ENCODE peak calls at places on chromosomes 6 and 20, in nine cellular contexts. One of them, this sample, is unnamed. For H3K4me1, the result is how much of the 10 kb centered on the place peaks cover.

GRCh38 chr6:92364948-92365386 is 1054.4 kb downstream of the EPHA7 start:
- DNase-seq in H1: no peak
- DNase-seq in stomach: no peak
- DNase-seq in K562: no peak
- DNase-seq in breast epithelium: no peak
- DNase-seq in HCT116: no peak
- DNase-seq in GM23338: peak
- DNase-seq in transverse colon: no peak
- DNase-seq in esophagus muscularis mucosa: no peak
- DNase-seq in this sample: no peak

GRCh38 chr6:5260111-5260620 is 584 bp downstream of the LYRM4 start:
- DNase-seq in H1: no peak
- DNase-seq in stomach: peak
- DNase-seq in K562: peak
- DNase-seq in breast epithelium: peak
- DNase-seq in HCT116: peak
- DNase-seq in GM23338: peak
- DNase-seq in transverse colon: peak
- DNase-seq in esophagus muscularis mucosa: no peak
- DNase-seq in this sample: peak

GRCh38 chr6:136127856-136128255 is 122.3 kb downstream of the MTFR2 start:
- DNase-seq in H1: no peak
- DNase-seq in stomach: no peak
- DNase-seq in K562: no peak
- DNase-seq in breast epithelium: no peak
- DNase-seq in HCT116: no peak
- DNase-seq in GM23338: no peak
- DNase-seq in transverse colon: no peak
- DNase-seq in esophagus muscularis mucosa: no peak
- DNase-seq in this sample: no peak

GRCh38 chr6:152948150-152948768 is 34.6 kb downstream of the FBXO5 start:
- DNase-seq in H1: no peak
- DNase-seq in stomach: no peak
- DNase-seq in K562: peak
- DNase-seq in breast epithelium: no peak
- DNase-seq in HCT116: peak
- DNase-seq in GM23338: peak
- DNase-seq in transverse colon: no peak
- DNase-seq in esophagus muscularis mucosa: no peak
- DNase-seq in this sample: no peak

GRCh38 chr6:159217595-159218275 is 48.5 kb downstream of the FNDC1 start:
- DNase-seq in H1: peak
- DNase-seq in stomach: peak
- DNase-seq in K562: peak
- DNase-seq in breast epithelium: no peak
- DNase-seq in HCT116: peak
- DNase-seq in GM23338: peak
- DNase-seq in transverse colon: no peak
- DNase-seq in esophagus muscularis mucosa: no peak
- DNase-seq in this sample: no peak

GRCh38 chr20:42024653-42025052 is 406.5 kb upstream of the CHD6 start:
- DNase-seq in H1: peak
- DNase-seq in stomach: no peak
- DNase-seq in K562: peak
- DNase-seq in breast epithelium: no peak
- DNase-seq in HCT116: no peak
- DNase-seq in GM23338: no peak
- DNase-seq in transverse colon: no peak
- DNase-seq in esophagus muscularis mucosa: peak
- DNase-seq in this sample: no peak

GRCh38 chr6:38713812-38714211 is 1.3 kb upstream of the DNAH8 start:
- DNase-seq in H1: no peak
- DNase-seq in stomach: no peak
- DNase-seq in K562: no peak
- DNase-seq in breast epithelium: no peak
- DNase-seq in HCT116: no peak
- DNase-seq in GM23338: peak
- DNase-seq in transverse colon: peak
- DNase-seq in esophagus muscularis mucosa: no peak
- DNase-seq in this sample: no peak

GRCh38 chr6:68127066-68127465 is 508.0 kb upstream of the ADGRB3 start:
- DNase-seq in H1: no peak
- DNase-seq in stomach: no peak
- DNase-seq in K562: no peak
- DNase-seq in breast epithelium: no peak
- DNase-seq in HCT116: no peak
- DNase-seq in GM23338: no peak
- DNase-seq in transverse colon: no peak
- DNase-seq in esophagus muscularis mucosa: no peak
- DNase-seq in this sample: no peak

GRCh38 chr20:50020283-50020682 is 37.5 kb downstream of the SNAI1 start:
- DNase-seq in H1: no peak
- DNase-seq in stomach: no peak
- DNase-seq in K562: no peak
- DNase-seq in breast epithelium: no peak
- DNase-seq in HCT116: no peak
- DNase-seq in GM23338: no peak
- DNase-seq in transverse colon: no peak
- DNase-seq in esophagus muscularis mucosa: no peak
- DNase-seq in this sample: no peak

GRCh38 chr20:50026746-50027575 is 44.2 kb downstream of the SNAI1 start:
- DNase-seq in H1: no peak
- DNase-seq in stomach: no peak
- DNase-seq in K562: no peak
- DNase-seq in breast epithelium: no peak
- DNase-seq in HCT116: no peak
- DNase-seq in GM23338: no peak
- DNase-seq in transverse colon: no peak
- DNase-seq in esophagus muscularis mucosa: no peak
- DNase-seq in this sample: no peak

GRCh38 chr20:50019466-50020256 is 36.9 kb downstream of the SNAI1 start:
- DNase-seq in H1: no peak
- DNase-seq in stomach: no peak
- DNase-seq in K562: no peak
- DNase-seq in breast epithelium: peak
- DNase-seq in HCT116: no peak
- DNase-seq in GM23338: no peak
- DNase-seq in transverse colon: peak
- DNase-seq in esophagus muscularis mucosa: no peak
- DNase-seq in this sample: no peak

GRCh38 chr20:50022676-50023075 is 39.9 kb downstream of the SNAI1 start:
- DNase-seq in H1: no peak
- DNase-seq in stomach: no peak
- DNase-seq in K562: no peak
- DNase-seq in breast epithelium: no peak
- DNase-seq in HCT116: no peak
- DNase-seq in GM23338: no peak
- DNase-seq in transverse colon: no peak
- DNase-seq in esophagus muscularis mucosa: no peak
- DNase-seq in this sample: no peak

DNA sequence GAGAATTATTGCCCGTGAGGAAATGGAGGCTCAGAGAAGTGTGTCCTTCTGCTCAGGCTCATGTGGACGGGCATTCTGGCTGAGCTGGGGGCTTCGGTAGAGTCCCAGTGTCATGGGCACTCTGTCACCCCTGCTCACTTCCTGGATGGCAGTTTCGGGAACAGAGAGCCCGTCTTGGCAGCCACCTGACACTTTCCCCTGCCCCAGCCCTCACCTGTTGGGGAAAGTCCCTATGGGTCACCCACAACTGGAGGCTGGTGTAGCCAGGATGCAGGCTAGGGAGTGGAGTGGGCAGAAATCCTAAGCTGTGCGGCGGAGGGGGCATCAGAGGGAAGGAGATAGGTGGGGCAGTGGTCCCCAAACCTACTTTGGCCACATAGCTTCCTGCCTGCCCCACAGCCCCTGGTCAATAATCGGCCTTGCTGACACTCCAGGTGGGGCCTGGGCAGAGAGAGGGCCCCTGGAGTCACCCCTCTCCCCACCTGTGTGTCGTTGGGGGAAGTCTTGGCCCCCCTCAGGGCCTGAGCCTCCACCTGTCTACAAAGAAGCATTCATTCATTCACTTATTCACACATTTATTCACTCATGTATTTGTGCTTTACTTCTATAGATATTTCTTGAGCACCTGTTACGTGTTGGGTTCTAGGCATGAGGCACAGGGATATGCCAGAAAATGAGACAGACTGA is 40.5 kb downstream of the SNAI1 start:
- DNase-seq in H1: no peak
- DNase-seq in stomach: no peak
- DNase-seq in K562: no peak
- DNase-seq in breast epithelium: no peak
- DNase-seq in HCT116: no peak
- DNase-seq in GM23338: no peak
- DNase-seq in transverse colon: peak
- DNase-seq in esophagus muscularis mucosa: no peak
- DNase-seq in this sample: no peak
- H3K4me3 ChIP-seq in H1: no peak
- H3K4me3 ChIP-seq in stomach: no peak
- H3K4me3 ChIP-seq in K562: no peak
- H3K4me3 ChIP-seq in breast epithelium: no peak
- H3K4me3 ChIP-seq in HCT116: no peak
- H3K4me3 ChIP-seq in GM23338: no peak
- H3K4me3 ChIP-seq in transverse colon: no peak
- H3K4me3 ChIP-seq in esophagus muscularis mucosa: no peak
- H3K4me3 ChIP-seq in this sample: no peak

DNA sequence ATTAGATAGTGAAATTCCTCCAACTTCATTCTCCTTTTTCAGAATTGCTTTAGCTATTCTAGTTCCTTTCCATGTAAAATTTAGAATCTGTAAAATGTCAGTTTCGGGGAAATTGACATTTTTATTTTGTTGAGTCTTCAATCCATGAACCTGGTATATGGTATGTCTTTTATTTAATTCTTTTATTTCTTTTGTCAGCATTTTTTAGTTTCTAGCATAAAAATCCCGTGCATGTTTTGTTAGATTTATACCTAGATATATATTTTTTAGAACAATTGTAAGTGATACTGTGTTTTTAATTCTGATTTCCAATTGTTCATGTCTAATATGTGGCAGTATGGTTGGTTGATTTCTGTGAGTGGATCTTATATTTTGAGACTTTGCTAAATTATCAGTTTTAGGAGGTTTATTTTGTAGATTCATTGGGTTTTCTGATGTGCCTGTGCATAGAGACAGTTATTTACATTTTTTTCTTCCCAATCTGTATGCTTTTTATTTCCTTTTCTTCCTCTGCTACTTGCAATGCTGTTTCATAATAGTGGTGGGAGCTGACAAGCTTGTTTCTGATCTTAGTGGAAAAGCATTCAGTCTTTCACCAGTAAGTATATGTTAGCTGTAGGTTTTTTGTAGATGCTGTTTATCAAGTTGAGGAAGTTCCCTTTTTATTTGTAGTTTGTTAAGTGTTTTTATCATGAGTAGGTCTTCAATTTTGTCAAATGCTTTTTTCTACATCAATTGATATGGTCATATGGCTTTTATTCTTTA is 13.7 kb downstream of the TAB2 start:
- DNase-seq in H1: no peak
- DNase-seq in stomach: no peak
- DNase-seq in K562: no peak
- DNase-seq in breast epithelium: no peak
- DNase-seq in HCT116: no peak
- DNase-seq in GM23338: no peak
- DNase-seq in transverse colon: no peak
- DNase-seq in esophagus muscularis mucosa: no peak
- DNase-seq in this sample: no peak
- H3K4me1 ChIP-seq in H1: under half
- H3K4me1 ChIP-seq in stomach: half or more
- H3K4me1 ChIP-seq in K562: under half
- H3K4me1 ChIP-seq in breast epithelium: under half
- H3K4me1 ChIP-seq in HCT116: half or more
- H3K4me1 ChIP-seq in GM23338: half or more
- H3K4me1 ChIP-seq in transverse colon: under half
- H3K4me1 ChIP-seq in esophagus muscularis mucosa: half or more
- H3K4me1 ChIP-seq in this sample: half or more

DNA sequence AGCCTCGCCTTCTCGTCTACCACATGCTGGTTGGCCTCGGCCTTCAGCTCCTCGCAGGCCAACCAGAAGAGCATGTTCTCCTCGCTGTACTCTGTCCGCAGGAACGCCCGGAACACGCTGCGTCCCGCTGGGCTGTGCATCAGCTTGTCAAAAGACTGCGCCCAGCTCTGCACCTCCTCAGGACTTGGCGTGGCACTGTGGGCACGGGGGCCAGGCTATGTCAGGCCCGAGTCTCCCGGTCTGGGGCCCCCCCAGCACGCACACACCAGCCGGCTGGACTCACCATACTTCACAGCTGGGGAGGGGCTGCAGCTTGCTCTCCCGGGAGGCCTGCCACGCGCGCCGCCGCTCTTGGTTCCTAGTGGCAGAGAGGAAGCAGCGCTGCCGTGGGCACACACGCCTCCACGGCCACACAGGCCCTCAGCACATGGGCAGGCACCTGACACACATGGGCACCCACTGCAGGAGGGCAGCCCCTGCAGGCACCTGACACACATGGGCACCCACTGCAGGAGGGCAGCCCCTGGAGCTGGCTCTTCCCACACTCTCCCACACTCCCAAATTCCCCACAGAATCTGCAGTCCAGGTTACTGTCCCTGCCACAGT is 5.0 kb downstream of the RGS19 start:
- DNase-seq in H1: no peak
- DNase-seq in stomach: no peak
- DNase-seq in K562: no peak
- DNase-seq in breast epithelium: no peak
- DNase-seq in HCT116: no peak
- DNase-seq in GM23338: no peak
- DNase-seq in transverse colon: no peak
- DNase-seq in esophagus muscularis mucosa: no peak
- DNase-seq in this sample: no peak
- TF ChIP-seq POLR2AphosphoS5 in H1: no peak
- TF ChIP-seq POLR2AphosphoS5 in stomach: no peak
- TF ChIP-seq POLR2AphosphoS5 in K562: no peak
- TF ChIP-seq POLR2AphosphoS5 in breast epithelium: no peak
- TF ChIP-seq POLR2AphosphoS5 in HCT116: no peak
- TF ChIP-seq POLR2AphosphoS5 in GM23338: no peak
- TF ChIP-seq POLR2AphosphoS5 in transverse colon: no peak
- TF ChIP-seq POLR2AphosphoS5 in esophagus muscularis mucosa: no peak
- TF ChIP-seq POLR2AphosphoS5 in this sample: no peak

GRCh38 chr6:48986105-48986504 is 476.9 kb downstream of the MMUT start:
- DNase-seq in H1: no peak
- DNase-seq in stomach: no peak
- DNase-seq in K562: no peak
- DNase-seq in breast epithelium: no peak
- DNase-seq in HCT116: no peak
- DNase-seq in GM23338: no peak
- DNase-seq in transverse colon: no peak
- DNase-seq in esophagus muscularis mucosa: no peak
- DNase-seq in this sample: no peak

GRCh38 chr6:48986803-48987202 is 476.2 kb downstream of the MMUT start:
- DNase-seq in H1: no peak
- DNase-seq in stomach: no peak
- DNase-seq in K562: no peak
- DNase-seq in breast epithelium: no peak
- DNase-seq in HCT116: no peak
- DNase-seq in GM23338: no peak
- DNase-seq in transverse colon: peak
- DNase-seq in esophagus muscularis mucosa: no peak
- DNase-seq in this sample: no peak

GRCh38 chr6:48983377-48983776 is 479.7 kb downstream of the MMUT start:
- DNase-seq in H1: no peak
- DNase-seq in stomach: no peak
- DNase-seq in K562: no peak
- DNase-seq in breast epithelium: no peak
- DNase-seq in HCT116: no peak
- DNase-seq in GM23338: no peak
- DNase-seq in transverse colon: no peak
- DNase-seq in esophagus muscularis mucosa: no peak
- DNase-seq in this sample: no peak

GRCh38 chr6:48979806-48980205 is 483.2 kb downstream of the MMUT start:
- DNase-seq in H1: no peak
- DNase-seq in stomach: no peak
- DNase-seq in K562: no peak
- DNase-seq in breast epithelium: no peak
- DNase-seq in HCT116: no peak
- DNase-seq in GM23338: no peak
- DNase-seq in transverse colon: no peak
- DNase-seq in esophagus muscularis mucosa: no peak
- DNase-seq in this sample: no peak

DNA sequence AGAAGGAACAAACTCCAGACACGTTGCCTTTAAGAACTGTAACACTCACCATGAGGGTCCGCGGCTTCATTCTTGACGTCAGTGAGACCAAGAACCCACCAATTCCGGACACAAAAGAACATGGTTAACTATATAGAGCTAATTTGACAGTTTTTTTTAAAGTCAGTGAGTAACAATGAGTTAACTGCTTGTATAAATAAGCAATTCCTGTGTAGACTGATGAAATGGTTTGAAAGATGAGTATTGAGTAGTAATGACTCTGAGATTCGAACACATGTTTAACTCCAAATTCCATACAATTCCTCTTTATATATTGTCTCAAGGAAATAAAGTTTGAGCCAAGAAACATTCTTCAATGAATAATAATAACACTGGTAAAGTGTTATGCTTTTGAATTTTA is 478.0 kb downstream of the MMUT start:
- DNase-seq in H1: no peak
- DNase-seq in stomach: no peak
- DNase-seq in K562: no peak
- DNase-seq in breast epithelium: no peak
- DNase-seq in HCT116: no peak
- DNase-seq in GM23338: no peak
- DNase-seq in transverse colon: no peak
- DNase-seq in esophagus muscularis mucosa: no peak
- DNase-seq in this sample: no peak
- H3K4me3 ChIP-seq in H1: no peak
- H3K4me3 ChIP-seq in stomach: no peak
- H3K4me3 ChIP-seq in K562: no peak
- H3K4me3 ChIP-seq in breast epithelium: no peak
- H3K4me3 ChIP-seq in HCT116: no peak
- H3K4me3 ChIP-seq in GM23338: no peak
- H3K4me3 ChIP-seq in transverse colon: no peak
- H3K4me3 ChIP-seq in esophagus muscularis mucosa: no peak
- H3K4me3 ChIP-seq in this sample: no peak

This sample was measured in suprapubic skin.